ENCODE peak calls at places on chromosomes 13 and 19, in ten cellular contexts. P is cardiac muscle cell; L is NCI-H2029 treated with DMSO at 0.1 percent for 48 hours; U is stimulated activated CD8-positive, alpha-beta memory T cell treated with anti-CD3 and anti-CD28 coated beads, Interleukin-4, amount 100 ng/mL, for 1 hour; V is NCI-H510A treated with DMSO at 0.1 percent for 48 hours; I is sigmoid colon; K is ELR; A is H7; R is AG08396; Q is germinal center. C is an unnamed sample.

GRCh38 chr19:28718909-28719308 is 494.0 kb downstream of the UQCRFS1 start:
- DNase-seq in U (no peak), V (no peak), Q (no peak), I (no peak), A (no peak), R (no peak), P (no peak), K (no peak), L (no peak), C (no peak)

GRCh38 chr13:67063036-67063435 is 167.1 kb downstream of the PCDH9 start:
- DNase-seq in K (no peak), P (no peak), L (no peak), V (no peak), Q (no peak), U (no peak), R (no peak), A (no peak), I (no peak), C (peak)

GRCh38 chr19:44775676-44776240 is 1.9 kb upstream of the CBLC start:
- DNase-seq in L (no peak), U (no peak), V (no peak), R (no peak), Q (no peak), I (no peak), K (no peak), A (no peak), P (no peak), C (no peak)

GRCh38 chr19:12194827-12195500 is 32.1 kb downstream of the ZNF136 start:
- DNase-seq in V (no peak), A (peak), U (peak), L (peak), P (no peak), Q (peak), K (no peak), R (peak), I (peak), C (peak)

GRCh38 chr19:30366282-30366681 is 5.9 kb upstream of the ZNF536 start:
- DNase-seq in V (no peak), K (no peak), P (no peak), Q (no peak), R (no peak), I (no peak), L (no peak), A (no peak), U (no peak), C (no peak)

GRCh38 chr19:31364956-31365355 is 15.7 kb upstream of the TSHZ3 start:
- DNase-seq in V (no peak), U (no peak), R (no peak), L (no peak), I (no peak), A (peak), K (no peak), Q (no peak), P (no peak), C (no peak)

GRCh38 chr13:50969691-50970090 is 60.1 kb downstream of the RNASEH2B start:
- DNase-seq in A (peak), I (no peak), U (no peak), K (no peak), V (peak), L (no peak), R (no peak), Q (no peak), P (peak), C (peak)

GRCh38 chr13:32165791-32166190 is 134.2 kb downstream of the FRY start:
- DNase-seq in A (no peak), R (no peak), L (no peak), V (no peak), K (no peak), P (no peak), I (peak), Q (no peak), U (no peak), C (no peak)

GRCh38 chr19:53091413-53091812 is 11.8 kb downstream of the ZNF160 start:
- DNase-seq in L (no peak), K (no peak), Q (no peak), U (no peak), P (peak), I (no peak), V (no peak), A (peak), R (no peak), C (peak)

GRCh38 chr13:66992183-66992582 is 238.0 kb downstream of the PCDH9 start:
- DNase-seq in A (no peak), R (no peak), L (no peak), Q (no peak), K (no peak), V (no peak), U (no peak), P (peak), I (no peak), C (no peak)

GRCh38 chr13:76976488-76976887 is 15.4 kb upstream of the CLN5 start:
- DNase-seq in K (peak), U (no peak), I (no peak), R (no peak), V (no peak), L (no peak), Q (no peak), A (no peak), P (no peak), C (no peak)

GRCh38 chr13:110648155-110648819 is 32.9 kb downstream of the NAXD start:
- DNase-seq in V (no peak), U (no peak), K (no peak), Q (no peak), R (no peak), L (no peak), I (peak), A (peak), P (no peak), C (no peak)

GRCh38 chr13:44458313-44458975 is 84.8 kb downstream of the SERP2 start:
- DNase-seq in V (no peak), I (no peak), Q (no peak), K (no peak), L (no peak), A (no peak), R (no peak), P (no peak), U (no peak), C (no peak)

GRCh38 chr13:113666951-113667701 is at the start of gene GRK1:
- DNase-seq in Q (no peak), L (no peak), A (peak), U (no peak), V (no peak), K (no peak), I (peak), R (no peak), P (no peak), C (no peak)

GRCh38 chr13:94389544-94390351 is 89.7 kb downstream of the DCT start:
- DNase-seq in A (no peak), R (no peak), P (no peak), L (no peak), U (no peak), Q (no peak), V (no peak), I (no peak), K (no peak), C (no peak)

GRCh38 chr19:50772408-50773311 is 2.4 kb downstream of the GPR32 start:
- DNase-seq in R (peak), L (no peak), Q (peak), K (peak), P (no peak), U (no peak), A (peak), I (no peak), V (no peak), C (no peak)

GRCh38 chr13:93945621-93946020 is 533.9 kb downstream of the DCT start:
- DNase-seq in P (no peak), R (no peak), U (no peak), I (no peak), Q (no peak), V (no peak), A (no peak), K (no peak), L (no peak), C (no peak)

GRCh38 chr13:77868717-77869116 is 49.9 kb downstream of the EDNRB start:
- DNase-seq in A (no peak), L (no peak), U (no peak), K (peak), R (no peak), Q (no peak), I (no peak), V (no peak), P (no peak), C (no peak)

GRCh38 chr19:50658438-50659317 is 9.4 kb downstream of the C19orf81 start:
- DNase-seq in P (peak), K (peak), A (peak), U (no peak), L (no peak), I (no peak), R (peak), V (no peak), Q (peak), C (peak)

GRCh38 chr19:12052571-12053169 is at the start of gene ZNF878:
- DNase-seq in R (peak), K (peak), V (peak), L (peak), P (peak), U (no peak), I (peak), A (peak), Q (peak), C (peak)

GRCh38 chr19:40465025-40465780 is at the start of gene BLVRB:
- DNase-seq in A (no peak), U (no peak), R (peak), Q (no peak), I (no peak), L (no peak), K (peak), P (no peak), V (peak), C (no peak)

C was measured in iPS-NIHi11.